ENCODE peak calls at places on chromosomes 12 and 14, in ten cellular contexts. C is EL; E is ACHN; Z is foreskin fibroblast; V is Ammon's horn; M is BE2C; H is activated T-cell treated with anti-CD3 and anti-CD28 coated beads, Interleukin-2, amount 50 U/mL, for 72 hours; T is HS-27A; A is NCI-H2107; S is T-helper 1 cell. F is an unnamed sample.

GRCh38 chr12:124667671-124668337 is 100.4 kb upstream of the NCOR2 start:
- DNase-seq in C (no peak), E (no peak), Z (no peak), V (no peak), M (no peak), H (no peak), T (no peak), A (peak; percentile 43), S (no peak), F (no peak)

GRCh38 chr12:89261982-89262381 is 90.3 kb downstream of the DUSP6 start:
- DNase-seq in C (no peak), E (no peak), Z (no peak), V (no peak), M (no peak), H (no peak), T (no peak), A (no peak), S (no peak), F (no peak)

GRCh38 chr12:5909560-5909959 is 35.5 kb downstream of the ANO2 start:
- DNase-seq in C (no peak), E (no peak), Z (no peak), V (no peak), M (no peak), H (no peak), T (no peak), A (no peak), S (no peak), F (no peak)

GRCh38 chr12:126534495-126534894 is 1469.3 kb downstream of the AACS start:
- DNase-seq in C (no peak), E (no peak), Z (no peak), V (no peak), M (no peak), H (no peak), T (no peak), A (no peak), S (no peak), F (peak; percentile 3)

GRCh38 chr12:85920324-85920947 is 46.3 kb downstream of the NTS start:
- DNase-seq in C (peak; percentile 9), E (peak; percentile 75), Z (no peak), V (no peak), M (no peak), H (no peak), T (peak; percentile 8), A (no peak), S (no peak), F (peak; percentile 58)

GRCh38 chr14:20563966-20564365 is 3.1 kb upstream of the RNASE9 start:
- DNase-seq in C (no peak), E (no peak), Z (no peak), V (no peak), M (no peak), H (no peak), T (no peak), A (no peak), S (no peak), F (no peak)

GRCh38 chr14:24897793-24898192 is 152.2 kb downstream of the STXBP6 start:
- DNase-seq in C (no peak), E (no peak), Z (no peak), V (no peak), M (no peak), H (no peak), T (no peak), A (no peak), S (no peak), F (no peak)

GRCh38 chr12:38961683-38962082 is 56.3 kb upstream of the CPNE8 start:
- DNase-seq in C (no peak), E (no peak), Z (no peak), V (no peak), M (no peak), H (no peak), T (no peak), A (no peak), S (no peak), F (no peak)

GRCh38 chr12:49568442-49568776 is 467 bp upstream of the MCRS1 start:
- DNase-seq in C (no peak), E (no peak), Z (no peak), V (no peak), M (no peak), H (no peak), T (no peak), A (no peak), S (no peak), F (no peak)

GRCh38 chr14:103946975-103947374 is 4.6 kb upstream of the RD3L start:
- DNase-seq in C (no peak), E (no peak), Z (no peak), V (no peak), M (no peak), H (no peak), T (no peak), A (no peak), S (no peak), F (no peak)

GRCh38 chr12:12428961-12429657 is 72.2 kb downstream of the BORCS5 start:
- DNase-seq in C (peak; percentile 88), E (peak; percentile 19), Z (no peak), V (no peak), M (no peak), H (no peak), T (peak; percentile 33), A (no peak), S (no peak), F (no peak)

GRCh38 chr12:10721654-10722501 is 1.2 kb downstream of the YBX3 start:
- DNase-seq in C (peak; percentile 98), E (peak; percentile 99), Z (peak; percentile 97), V (peak; percentile 77), M (no peak), H (peak; percentile 52), T (peak; percentile 96), A (no peak), S (no peak), F (peak; percentile 95)

GRCh38 chr12:33628087-33628486 is 188.5 kb upstream of the SYT10 start:
- DNase-seq in C (no peak), E (peak; percentile 16), Z (no peak), V (no peak), M (no peak), H (no peak), T (no peak), A (no peak), S (no peak), F (peak; percentile 9)

GRCh38 chr12:118345355-118345754 is 27.4 kb downstream of the TAOK3 start:
- DNase-seq in C (no peak), E (no peak), Z (no peak), V (no peak), M (no peak), H (no peak), T (no peak), A (no peak), S (no peak), F (no peak)

GRCh38 chr14:22314183-22314820 is 274.7 kb downstream of the DAD1 start:
- DNase-seq in C (peak; percentile 47), E (peak; percentile 58), Z (peak; percentile 14), V (peak; percentile 81), M (peak; percentile 30), H (no peak), T (peak; percentile 54), A (peak; percentile 19), S (no peak), F (peak; percentile 90)

GRCh38 chr12:43728117-43728516 is 30.5 kb downstream of the PUS7L start:
- DNase-seq in C (no peak), E (peak; percentile 37), Z (no peak), V (no peak), M (no peak), H (no peak), T (no peak), A (no peak), S (no peak), F (peak; percentile 25)

GRCh38 chr14:60311417-60311816 is 62.4 kb downstream of the PPM1A start:
- DNase-seq in C (peak; percentile 53), E (no peak), Z (peak; percentile 53), V (no peak), M (peak; percentile 43), H (no peak), T (no peak), A (no peak), S (no peak), F (no peak)

GRCh38 chr12:88522961-88523360 is 57.3 kb downstream of the KITLG start:
- DNase-seq in C (no peak), E (no peak), Z (no peak), V (no peak), M (no peak), H (no peak), T (no peak), A (no peak), S (no peak), F (no peak)

GRCh38 chr12:131242741-131243496 is 289.2 kb downstream of the ADGRD1 start:
- DNase-seq in C (no peak), E (peak; percentile 68), Z (no peak), V (no peak), M (peak; percentile 86), H (peak; percentile 50), T (no peak), A (no peak), S (no peak), F (peak; percentile 86)

GRCh38 chr12:9740109-9740750 is 7.3 kb upstream of the CLECL1 start:
- DNase-seq in C (no peak), E (no peak), Z (no peak), V (peak; percentile 40), M (no peak), H (no peak), T (no peak), A (no peak), S (no peak), F (peak; percentile 83)

GRCh38 chr14:77638738-77639137 is 22.3 kb upstream of the SPTLC2 start:
- DNase-seq in C (peak; percentile 97), E (no peak), Z (peak; percentile 94), V (no peak), M (no peak), H (no peak), T (peak; percentile 87), A (no peak), S (no peak), F (no peak)

GRCh38 chr14:92902726-92903125 is 20.2 kb upstream of the CHGA start:
- DNase-seq in C (no peak), E (no peak), Z (no peak), V (no peak), M (no peak), H (no peak), T (no peak), A (no peak), S (no peak), F (no peak)

GRCh38 chr14:42078345-42078744 is 471.7 kb downstream of the LRFN5 start:
- DNase-seq in C (no peak), E (no peak), Z (no peak), V (no peak), M (no peak), H (no peak), T (no peak), A (no peak), S (no peak), F (no peak)

GRCh38 chr12:52633383-52633782 is 15.0 kb upstream of the KRT73 start:
- DNase-seq in C (no peak), E (no peak), Z (no peak), V (no peak), M (no peak), H (no peak), T (no peak), A (no peak), S (no peak), F (peak; percentile 24)

GRCh38 chr14:22432348-22432976 is 156.6 kb downstream of the DAD1 start:
- DNase-seq in C (peak; percentile 86), E (peak; percentile 79), Z (peak; percentile 81), V (peak; percentile 82), M (peak; percentile 15), H (no peak), T (peak; percentile 94), A (peak; percentile 25), S (no peak), F (peak; percentile 87)

GRCh38 chr14:97408937-97409860 is 612.0 kb downstream of the VRK1 start:
- DNase-seq in C (no peak), E (no peak), Z (no peak), V (no peak), M (no peak), H (peak; percentile 68), T (no peak), A (no peak), S (no peak), F (no peak)

GRCh38 chr14:65330416-65330815 is 82.1 kb upstream of the FUT8 start:
- DNase-seq in C (no peak), E (no peak), Z (no peak), V (no peak), M (no peak), H (no peak), T (no peak), A (no peak), S (no peak), F (no peak)

GRCh38 chr12:106022568-106023012 is 116.2 kb downstream of the NUAK1 start:
- DNase-seq in C (peak; percentile 16), E (peak; percentile 90), Z (no peak), V (no peak), M (no peak), H (no peak), T (no peak), A (no peak), S (no peak), F (no peak)

F was measured in NAMALWA.